ENCODE peak calls at places on chromosomes 12 and 14, in nine cellular contexts. P is stomach; E is renal cortical epithelial cell; H is NCI-H1048; B is NCI-H1105 treated with DMSO at 0.1 percent for 48 hours; K is left ventricle myocardium superior; G is mesothelial cell of epicardium; M is activated CD4-positive, alpha-beta T cell treated with anti-CD3 and anti-CD28 coated beads for 48 hours; J is activated gamma-delta T cell treated with Interleukin-2 at 50 U/mL for 16 hours. W is an unnamed sample.

GRCh38 chr14:66268802-66269334 is 217.3 kb upstream of the CCDC196 start:
- DNase-seq in H (no peak), B (no peak), M (no peak), P (no peak), J (no peak), G (no peak), E (no peak), K (no peak), W (no peak)

GRCh38 chr12:104694161-104694560 is 237.4 kb downstream of the CHST11 start:
- DNase-seq in J (no peak), B (no peak), P (no peak), E (peak; percentile 32), M (no peak), H (no peak), G (no peak), K (no peak), W (no peak)

GRCh38 chr12:71947645-71948105 is 9.0 kb downstream of the TPH2 start:
- DNase-seq in E (peak; percentile 93), K (no peak), G (no peak), B (peak; percentile 99), J (no peak), M (no peak), H (peak; percentile 90), P (no peak), W (peak; percentile 56)

GRCh38 chr14:76011959-76012802 is 26.6 kb downstream of the IFT43 start:
- DNase-seq in P (no peak), J (no peak), B (no peak), H (no peak), K (peak; percentile 30), G (no peak), E (no peak), M (no peak), W (no peak)

GRCh38 chr12:105960319-105961076 is 178.3 kb downstream of the NUAK1 start:
- DNase-seq in P (no peak), B (no peak), J (no peak), E (peak; percentile 94), K (no peak), M (no peak), H (no peak), G (no peak), W (no peak)

GRCh38 chr12:93387780-93388179 is 10.1 kb downstream of the NUDT4 start:
- DNase-seq in M (peak; percentile 81), B (no peak), G (no peak), E (peak; percentile 31), J (no peak), K (no peak), P (no peak), H (no peak), W (no peak)

GRCh38 chr12:26987634-26988424 is 26.4 kb downstream of the TM7SF3 start:
- DNase-seq in J (no peak), M (no peak), K (no peak), H (no peak), E (no peak), P (no peak), B (peak; percentile 53), G (no peak), W (no peak)

GRCh38 chr12:3132636-3133409 is 55.6 kb downstream of the TSPAN9 start:
- DNase-seq in K (peak; percentile 82), J (no peak), G (no peak), P (no peak), H (no peak), B (no peak), E (peak; percentile 35), M (no peak), W (no peak)

GRCh38 chr12:87196329-87196728 is 832.9 kb downstream of the C12orf50 start:
- DNase-seq in G (no peak), H (no peak), M (no peak), E (no peak), K (no peak), P (no peak), B (no peak), J (no peak), W (no peak)

GRCh38 chr14:21997300-21997699 is 323.7 kb upstream of the OR4E1 start:
- DNase-seq in E (peak; percentile 17), P (no peak), M (peak; percentile 42), G (no peak), J (no peak), B (no peak), K (no peak), H (no peak), W (no peak)

GRCh38 chr14:37024166-37024565 is 148.2 kb downstream of the SLC25A21 start:
- DNase-seq in G (no peak), K (no peak), M (no peak), H (no peak), J (no peak), E (no peak), B (no peak), P (no peak), W (no peak)

W was measured in left lung.